ENCODE peak calls at places on chromosomes 5 and 9, in six cellular contexts. F, L, B, N, X and C are unnamed samples.

GRCh38 chr9:84239341-84239740 is 101.2 kb downstream of the SLC28A3 start:
- DNase-seq in X (peak), L (no peak), F (no peak), N (no peak), B (peak), C (no peak)

GRCh38 chr5:16528382-16528849 is 62.8 kb upstream of the ZNF622 start:
- DNase-seq in F (no peak), L (no peak), B (no peak), X (no peak), N (no peak), C (no peak)

GRCh38 chr9:107299437-107299836 is 16.4 kb downstream of the RAD23B start:
- DNase-seq in B (no peak), N (peak), X (peak), L (no peak), F (no peak), C (no peak)

GRCh38 chr5:2751592-2752021 is at the start of gene IRX2:
- DNase-seq in F (peak), N (no peak), L (no peak), B (peak), X (peak), C (peak)

GRCh38 chr5:19342942-19343341 is 645.1 kb downstream of the CDH18 start:
- DNase-seq in N (no peak), B (no peak), F (no peak), L (no peak), X (no peak), C (no peak)

GRCh38 chr5:132365213-132365612 is 4.3 kb upstream of the SLC22A5 start:
- DNase-seq in N (peak), F (peak), X (peak), B (peak), L (peak), C (peak)

GRCh38 chr5:893137-893506 is 438 bp downstream of the TRIP13 start:
- DNase-seq in X (peak), B (no peak), L (no peak), F (no peak), N (no peak), C (no peak)

GRCh38 chr9:92986175-92987110 is 39.1 kb downstream of the FGD3 start:
- DNase-seq in X (peak), B (no peak), F (no peak), N (peak), L (no peak), C (no peak)

GRCh38 chr9:38178282-38178681 is 109.3 kb upstream of the SHB start:
- DNase-seq in X (no peak), N (no peak), B (no peak), F (no peak), L (no peak), C (no peak)

GRCh38 chr5:27412379-27412778 is 374.0 kb upstream of the CDH9 start:
- DNase-seq in B (no peak), N (no peak), F (no peak), X (no peak), L (no peak), C (no peak)

GRCh38 chr5:93681432-93681831 is 60.0 kb downstream of the POU5F2 start:
- DNase-seq in F (no peak), L (no peak), X (peak), B (no peak), N (no peak), C (no peak)

GRCh38 chr9:130254753-130255637 is 10.6 kb upstream of the HMCN2 start:
- DNase-seq in X (no peak), B (no peak), N (peak), L (no peak), F (no peak), C (no peak)

GRCh38 chr5:116923344-116923743 is 348.7 kb upstream of the SEMA6A start:
- DNase-seq in B (no peak), L (no peak), F (no peak), N (no peak), X (no peak), C (no peak)

GRCh38 chr5:38528162-38528703 is 28.2 kb downstream of the LIFR start:
- DNase-seq in X (no peak), F (no peak), N (peak), L (peak), B (no peak), C (no peak)

GRCh38 chr9:136775191-136775590 is 10.9 kb upstream of the LCN15 start:
- DNase-seq in F (peak), L (no peak), N (no peak), X (no peak), B (no peak), C (no peak)

GRCh38 chr5:98144710-98145109 is 628.8 kb upstream of the RGMB start:
- DNase-seq in X (no peak), F (no peak), L (no peak), B (no peak), N (no peak), C (no peak)

GRCh38 chr9:68841292-68842052 is 136.4 kb downstream of the PIP5K1B start:
- DNase-seq in X (no peak), F (no peak), B (no peak), N (peak), L (no peak), C (no peak)

GRCh38 chr9:35829084-35829763 is at the start of gene TMEM8B:
- DNase-seq in N (peak), F (peak), B (peak), X (peak), L (peak), C (peak)

GRCh38 chr5:116572375-116573278 is 2.0 kb downstream of the SEMA6A start:
- DNase-seq in X (peak), F (no peak), L (no peak), N (peak), B (no peak), C (no peak)

GRCh38 chr5:108276187-108276586 is 105.7 kb downstream of the FBXL17 start:
- DNase-seq in F (no peak), N (no peak), B (no peak), X (no peak), L (no peak), C (no peak)

GRCh38 chr5:136526798-136527197 is 161.5 kb upstream of the TRPC7 start:
- DNase-seq in X (no peak), F (no peak), L (no peak), B (no peak), N (no peak), C (no peak)

GRCh38 chr5:74035521-74035937 is 409.5 kb downstream of the ARHGEF28 start:
- DNase-seq in N (peak), F (peak), L (peak), X (peak), B (peak), C (no peak)

GRCh38 chr5:181076920-181077319 is 36.9 kb downstream of the BTNL9 start:
- DNase-seq in F (no peak), B (no peak), X (no peak), L (no peak), N (no peak), C (no peak)

GRCh38 chr9:88994820-88995180 is 3.5 kb downstream of the S1PR3 start:
- DNase-seq in F (no peak), B (peak), X (peak), N (peak), L (no peak), C (peak)

GRCh38 chr5:98827161-98827560 is 53.7 kb downstream of the RGMB start:
- DNase-seq in B (peak), N (peak), L (peak), F (no peak), X (peak), C (no peak)

GRCh38 chr9:34654317-34655083 is 2.5 kb downstream of the IL11RA start:
- DNase-seq in X (peak), N (no peak), L (no peak), B (peak), F (no peak), C (peak)
- H3K27ac ChIP-seq in X (peak), N (no peak), L (no peak), B (peak), F (no peak), C (peak)

GRCh38 chr5:71533614-71534013 is 53.5 kb upstream of the MCCC2 start:
- DNase-seq in F (no peak), B (peak), N (peak), X (peak), L (no peak), C (no peak)
- H3K27ac ChIP-seq in F (no peak), B (peak), N (no peak), X (peak), L (no peak), C (no peak)

GRCh38 chr5:138338411-138339085 is 482 bp downstream of the FAM53C start:
- DNase-seq in F (no peak), N (peak), X (no peak), B (no peak), L (no peak), C (no peak)

GRCh38 chr5:138337685-138338410 is at the start of gene FAM53C:
- DNase-seq in N (peak), L (peak), F (peak), B (peak), X (peak), C (peak)

GRCh38 chr5:138339464-138339863 is 1.4 kb downstream of the FAM53C start:
- DNase-seq in F (no peak), L (no peak), N (no peak), B (no peak), X (no peak), C (no peak)

GRCh38 chr5:138339086-138339456 is 1.0 kb downstream of the FAM53C start:
- DNase-seq in X (peak), N (peak), B (no peak), F (no peak), L (no peak), C (no peak)

GRCh38 chr5:138340008-138340407 is 1.9 kb downstream of the FAM53C start:
- DNase-seq in F (no peak), X (no peak), L (no peak), B (no peak), N (no peak), C (no peak)
- H3K27ac ChIP-seq in F (no peak), X (no peak), L (no peak), B (no peak), N (no peak), C (no peak)

DNA sequence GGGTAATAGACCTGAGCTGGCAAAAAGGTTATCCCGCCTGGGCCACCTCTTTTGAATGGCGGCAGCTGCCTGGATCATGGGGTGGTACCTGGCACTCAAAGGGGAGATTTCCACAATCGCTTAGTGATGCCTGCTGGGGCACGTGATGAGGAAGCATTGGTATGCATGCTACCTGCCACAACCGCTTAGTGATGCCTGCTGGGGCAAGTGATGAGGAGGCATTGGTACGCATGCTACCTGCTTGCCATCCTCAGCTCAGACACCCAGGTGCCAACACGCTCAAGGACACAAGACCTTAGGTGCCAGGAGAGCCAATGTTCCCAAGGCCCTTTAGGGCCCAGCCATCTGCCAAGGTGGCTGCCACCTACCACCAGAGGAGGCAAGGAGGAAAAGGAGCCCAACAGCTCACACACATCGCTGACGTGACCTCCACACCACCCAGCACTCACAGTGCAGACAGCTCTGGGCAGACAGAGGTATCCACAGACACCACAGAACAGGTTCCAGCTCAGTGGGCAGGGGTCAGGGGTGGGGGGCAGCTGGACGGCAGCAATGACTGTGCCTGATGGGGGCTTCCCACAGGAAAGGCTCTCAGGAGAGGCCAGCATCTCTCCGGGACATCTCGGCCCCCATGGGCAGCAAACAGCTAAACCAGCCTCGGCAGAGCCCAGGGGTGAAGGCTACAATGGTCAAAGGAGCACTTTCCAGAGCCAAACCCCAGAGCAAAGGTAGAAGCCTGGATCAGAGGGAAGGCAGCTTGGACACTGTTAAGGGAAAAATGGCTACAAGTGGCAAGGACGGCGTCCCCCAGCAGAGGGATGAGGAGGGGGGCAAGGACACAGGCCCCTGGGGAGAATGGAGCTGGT is 43.0 kb upstream of the SARDH start:
- DNase-seq in L (no peak), N (no peak), B (no peak), X (no peak), F (no peak), C (no peak)
- H3K27ac ChIP-seq in L (no peak), N (no peak), B (no peak), X (no peak), F (no peak), C (no peak)

DNA sequence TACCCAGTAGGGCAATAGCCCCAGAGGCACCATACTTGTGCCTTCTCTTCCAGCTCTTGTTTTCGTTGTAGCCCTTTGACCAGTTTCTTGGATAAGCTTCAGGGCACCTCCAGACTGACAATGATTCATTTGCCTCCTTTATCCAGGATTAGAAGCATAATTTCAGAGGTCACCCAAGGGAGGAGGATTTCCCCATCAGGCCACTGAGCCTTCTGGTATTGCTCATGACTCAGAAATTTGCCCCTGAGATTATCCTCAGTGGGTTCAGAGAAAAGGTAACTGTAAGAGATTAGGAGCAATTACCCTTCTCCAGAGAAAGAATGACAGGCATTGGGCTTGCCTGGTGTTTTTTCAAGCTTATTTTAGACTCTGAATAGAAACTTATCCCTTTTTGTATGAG is 147.9 kb downstream of the MSX2 start:
- DNase-seq in N (no peak), F (no peak), B (no peak), L (no peak), X (no peak), C (no peak)
- H3K27ac ChIP-seq in N (no peak), F (no peak), B (no peak), L (no peak), X (no peak), C (no peak)

GRCh38 chr5:149432377-149432776 is 53.3 kb upstream of the IL17B start:
- DNase-seq in L (no peak), N (no peak), B (no peak), X (no peak), F (no peak), C (no peak)
- H3K27ac ChIP-seq in L (no peak), N (no peak), B (peak), X (peak), F (no peak), C (peak)